ENCODE peak calls at places on chromosomes 5 and 9, in seven cellular contexts. F is heart left ventricle, H is astrocyte, E is upper lobe of right lung, U is stomach, N is mammary epithelial cell, Y is tibial artery. W is an unnamed sample. For H3K4me1, the result is how much of the 10 kb centered on the place peaks cover.

GRCh38 chr5:32390819-32391591 is 53.5 kb downstream of the ZFR start:
- DNase-seq in F (no peak), H (peak), E (no peak), U (no peak), N (peak), Y (no peak), W (no peak)

GRCh38 chr9:127397722-127398647 is 1.0 kb downstream of the SLC2A8 start:
- DNase-seq in F (peak), H (no peak), E (peak), U (peak), N (peak), Y (peak), W (no peak)

GRCh38 chr5:111584651-111585050 is 72.3 kb upstream of the STARD4 start:
- DNase-seq in F (no peak), H (peak), E (no peak), U (no peak), N (peak), Y (no peak), W (no peak)

GRCh38 chr9:70110194-70111041 is 66.8 kb downstream of the MAMDC2 start:
- DNase-seq in F (no peak), H (peak), E (no peak), U (no peak), N (no peak), Y (no peak), W (no peak)

GRCh38 chr9:114363424-114363823 is 24.4 kb downstream of the AKNA start:
- DNase-seq in F (no peak), H (no peak), E (peak), U (no peak), N (no peak), Y (no peak), W (no peak)

GRCh38 chr9:72441296-72442211 is 76.5 kb upstream of the ZFAND5 start:
- DNase-seq in F (no peak), H (peak), E (no peak), U (no peak), N (peak), Y (no peak), W (no peak)

GRCh38 chr9:94639045-94639995 is at the start of gene FBP1:
- DNase-seq in F (peak), H (no peak), E (peak), U (peak), N (no peak), Y (peak), W (no peak)

GRCh38 chr9:121599186-121599871 is 52.1 kb upstream of the DAB2IP start:
- DNase-seq in F (peak), H (peak), E (peak), U (peak), N (peak), Y (peak), W (no peak)

GRCh38 chr9:72753261-72753893 is 199.5 kb downstream of the ALDH1A1 start:
- DNase-seq in F (no peak), H (peak), E (no peak), U (no peak), N (no peak), Y (no peak), W (no peak)

GRCh38 chr5:10528056-10528816 is 35.6 kb upstream of the ANKRD33B start:
- DNase-seq in F (no peak), H (no peak), E (no peak), U (no peak), N (peak), Y (peak), W (peak)

GRCh38 chr9:21392270-21392669 is 7.1 kb upstream of the IFNA2 start:
- DNase-seq in F (no peak), H (no peak), E (no peak), U (no peak), N (peak), Y (no peak), W (no peak)

GRCh38 chr9:122053951-122054350 is 39.2 kb downstream of the TTLL11 start:
- DNase-seq in F (no peak), H (peak), E (no peak), U (no peak), N (no peak), Y (no peak), W (no peak)

GRCh38 chr5:178293400-178293799 is 60.8 kb upstream of the PHYKPL start:
- DNase-seq in F (no peak), H (no peak), E (peak), U (no peak), N (no peak), Y (peak), W (peak)

GRCh38 chr9:80117031-80117430 is 545.3 kb downstream of the TLE4 start:
- DNase-seq in F (no peak), H (no peak), E (no peak), U (no peak), N (no peak), Y (no peak), W (no peak)

GRCh38 chr9:98801562-98801961 is 5.2 kb upstream of the ANKS6 start:
- DNase-seq in F (no peak), H (no peak), E (no peak), U (no peak), N (no peak), Y (no peak), W (no peak)

GRCh38 chr5:96408841-96409458 is 24.1 kb downstream of the PCSK1 start:
- DNase-seq in F (no peak), H (peak), E (no peak), U (no peak), N (no peak), Y (no peak), W (no peak)

GRCh38 chr9:354453-354852 is 139.8 kb downstream of the DOCK8 start:
- DNase-seq in F (no peak), H (no peak), E (peak), U (no peak), N (no peak), Y (no peak), W (no peak)

GRCh38 chr9:129141066-129142041 is 30.1 kb downstream of the PTPA start:
- DNase-seq in F (peak), H (peak), E (no peak), U (peak), N (peak), Y (peak), W (no peak)

DNA sequence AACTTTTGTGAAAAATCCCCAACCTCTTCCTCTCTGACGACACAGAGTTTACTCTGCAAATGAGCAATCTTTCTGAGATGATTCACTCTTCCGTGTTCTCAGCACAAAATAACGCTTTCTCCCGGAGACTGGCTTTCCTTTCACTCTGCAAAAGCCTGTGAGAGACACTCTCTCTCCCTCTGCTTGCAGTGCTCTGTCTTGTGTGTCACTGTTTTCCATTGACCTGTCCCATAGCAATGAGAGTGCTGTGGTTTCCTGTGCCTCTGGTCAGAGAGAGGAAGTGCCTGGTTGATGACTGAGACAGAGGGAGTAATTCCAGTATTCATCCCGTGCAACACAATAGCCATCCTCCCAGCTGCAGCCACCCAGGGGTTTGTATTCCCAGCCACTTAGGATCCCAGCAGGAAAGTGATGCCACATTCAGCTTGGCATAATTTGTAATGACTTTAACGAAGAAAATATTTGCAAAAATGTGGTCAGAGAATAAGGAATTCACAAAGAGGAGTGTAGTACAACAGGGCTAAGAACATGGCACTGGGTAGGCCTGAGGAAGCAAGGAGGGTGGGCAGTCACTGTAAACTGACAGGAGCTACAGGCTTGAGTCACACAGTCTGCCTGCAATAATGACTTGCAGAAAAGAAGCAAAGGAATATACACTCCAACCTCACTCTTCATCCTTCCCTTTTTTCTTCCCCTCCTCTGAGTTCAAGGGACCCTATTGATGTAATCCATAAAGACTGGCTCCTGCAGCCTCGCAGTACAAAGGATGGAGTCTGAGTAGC is 463.5 kb upstream of the RGMB start:
- DNase-seq in F (no peak), H (peak), E (no peak), U (no peak), N (peak), Y (no peak), W (peak)
- H3K4me1 ChIP-seq in F (under half), H (half or more), E (under half), U (under half), N (half or more), Y (under half), W (half or more)

GRCh38 chr5:157730900-157731271 is 334 bp upstream of the THG1L start:
- DNase-seq in F (no peak), H (no peak), E (no peak), U (no peak), N (no peak), Y (no peak), W (no peak)

GRCh38 chr5:157731272-157732129 is at the start of gene THG1L:
- DNase-seq in F (peak), H (peak), E (peak), U (peak), N (peak), Y (peak), W (peak)

GRCh38 chr5:157734466-157734865 is 3.2 kb downstream of the THG1L start:
- DNase-seq in F (no peak), H (no peak), E (no peak), U (no peak), N (no peak), Y (no peak), W (no peak)

GRCh38 chr5:157732784-157733262 is 1.6 kb downstream of the THG1L start:
- DNase-seq in F (no peak), H (no peak), E (no peak), U (no peak), N (no peak), Y (no peak), W (no peak)

GRCh38 chr5:157732130-157732783 is 1.0 kb downstream of the THG1L start:
- DNase-seq in F (no peak), H (no peak), E (no peak), U (no peak), N (no peak), Y (no peak), W (no peak)
- H3K4me3 ChIP-seq in F (peak), H (peak), E (peak), U (peak), N (peak), Y (peak), W (no peak)

GRCh38 chr5:127030259-127031146 is at the start of gene MARCHF3:
- DNase-seq in F (peak), H (peak), E (peak), U (peak), N (peak), Y (peak), W (peak)
- TF ChIP-seq CTCF in F (peak), H (no peak), E (peak), U (peak), N (no peak), Y (peak), W (peak)

DNA sequence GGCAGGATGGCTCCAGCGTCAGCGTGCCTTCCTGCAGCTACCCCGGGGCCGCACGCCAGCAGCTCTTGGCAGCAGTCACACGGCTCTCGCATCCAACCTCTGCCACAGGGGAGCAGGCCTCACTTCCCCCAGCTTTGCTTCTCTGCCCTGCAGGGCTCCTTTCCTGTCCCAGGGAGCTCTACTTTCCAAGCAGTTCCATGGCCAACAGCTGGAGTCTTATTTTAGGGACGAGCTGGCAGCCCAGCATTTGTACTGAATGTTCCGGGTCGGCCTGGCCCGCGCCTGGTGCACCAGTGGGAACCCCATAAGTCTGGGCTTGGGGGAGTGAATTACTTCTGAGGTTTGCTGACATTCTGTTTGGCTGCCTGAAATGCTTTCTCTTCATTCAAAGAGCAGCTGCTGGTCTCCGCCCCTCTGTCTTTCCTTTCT is 34.6 kb downstream of the GADD45G start:
- DNase-seq in F (peak), H (no peak), E (no peak), U (peak), N (no peak), Y (peak), W (no peak)
- H3K4me1 ChIP-seq in F (under half), H (under half), E (under half), U (under half), N (under half), Y (under half), W (under half)

GRCh38 chr9:16918920-16919319 is 48.5 kb upstream of the BNC2 start:
- DNase-seq in F (no peak), H (no peak), E (no peak), U (no peak), N (no peak), Y (no peak), W (no peak)
- H3K4me3 ChIP-seq in F (no peak), H (no peak), E (no peak), U (no peak), N (no peak), Y (no peak), W (no peak)

GRCh38 chr9:82196658-82197057 is 208.1 kb downstream of the SPATA31D1 start:
- DNase-seq in F (no peak), H (no peak), E (no peak), U (no peak), N (no peak), Y (no peak), W (no peak)
- TF ChIP-seq CTCF in F (no peak), H (no peak), E (no peak), U (no peak), N (no peak), Y (no peak), W (no peak)

GRCh38 chr9:33850677-33851076 is 33.7 kb downstream of the UBE2R2 start:
- DNase-seq in F (no peak), H (no peak), E (no peak), U (no peak), N (no peak), Y (no peak), W (no peak)
- H3K4me1 ChIP-seq in F (half or more), H (under half), E (under half), U (under half), N (under half), Y (under half), W (under half)

W was measured in RWPE2.